ENCODE peak calls at places on chromosomes 13 and 19, in five cellular contexts. F is neural progenitor cell, S is fibroblast of pulmonary artery, J is osteocyte, M is B cell. V is an unnamed sample.

GRCh38 chr19:40274585-40275544 is 10.3 kb downstream of the AKT2 start:
- DNase-seq in J (no peak), S (no peak), M (peak; percentile 54), F (no peak), V (peak; percentile 81)

GRCh38 chr13:98098511-98098910 is 44.4 kb upstream of the FARP1 start:
- DNase-seq in M (no peak), F (no peak), S (peak; percentile 13), J (no peak), V (no peak)

GRCh38 chr19:18364826-18365528 is 21.0 kb upstream of the GDF15 start:
- DNase-seq in M (no peak), F (no peak), S (peak; percentile 100), J (no peak), V (no peak)

GRCh38 chr19:19642506-19643157 is 825 bp downstream of the GMIP start:
- DNase-seq in F (peak; percentile 26), S (no peak), J (no peak), M (no peak), V (peak; percentile 77)

GRCh38 chr13:110915874-110916670 is 1.2 kb upstream of the ANKRD10 start:
- DNase-seq in J (no peak), M (no peak), S (peak; percentile 73), F (no peak), V (no peak)

GRCh38 chr13:79477968-79478367 is 3.0 kb upstream of the NDFIP2 start:
- DNase-seq in J (no peak), M (no peak), S (no peak), F (peak; percentile 59), V (no peak)

GRCh38 chr19:38204728-38205127 is 19.3 kb downstream of the DPF1 start:
- DNase-seq in S (no peak), J (no peak), M (no peak), F (no peak), V (no peak)

GRCh38 chr13:87444135-87444534 is 227.0 kb upstream of the SLITRK5 start:
- DNase-seq in J (no peak), M (no peak), S (no peak), F (no peak), V (no peak)

GRCh38 chr19:3655402-3656072 is 28.9 kb upstream of the CACTIN start:
- DNase-seq in M (peak; percentile 38), J (peak; percentile 90), S (peak; percentile 85), F (no peak), V (no peak)

GRCh38 chr13:46736568-46736967 is 60.4 kb downstream of the ESD start:
- DNase-seq in F (no peak), J (no peak), M (no peak), S (no peak), V (no peak)

GRCh38 chr13:77859450-77859849 is 59.2 kb downstream of the EDNRB start:
- DNase-seq in F (no peak), S (peak; percentile 95), J (no peak), M (no peak), V (no peak)

GRCh38 chr13:71485913-71486312 is 381.1 kb downstream of the DACH1 start:
- DNase-seq in F (no peak), S (no peak), J (no peak), M (no peak), V (no peak)

GRCh38 chr13:80082396-80083096 is 258.4 kb downstream of the SPRY2 start:
- DNase-seq in F (no peak), M (no peak), S (peak; percentile 50), J (no peak), V (no peak)

GRCh38 chr19:51688665-51689571 is 4.2 kb upstream of the SPACA6 start:
- DNase-seq in J (peak; percentile 99), F (peak; percentile 91), M (no peak), S (peak; percentile 97), V (no peak)

GRCh38 chr19:17687141-17687856 is 855 bp downstream of the UNC13A start:
- DNase-seq in S (no peak), M (no peak), J (no peak), F (peak; percentile 37), V (no peak)

GRCh38 chr13:101893021-101893420 is 440.5 kb downstream of the ITGBL1 start:
- DNase-seq in M (no peak), F (no peak), S (no peak), J (no peak), V (no peak)

GRCh38 chr13:74087304-74087703 is 46.9 kb downstream of the KLF12 start:
- DNase-seq in S (no peak), F (no peak), J (no peak), M (no peak), V (no peak)

GRCh38 chr19:4556574-4557185 is 2.8 kb downstream of the SEMA6B start:
- DNase-seq in J (no peak), F (peak; percentile 48), S (no peak), M (no peak), V (peak; percentile 67)

GRCh38 chr19:54460230-54461005 is 3.2 kb downstream of the LENG9 start:
- DNase-seq in M (no peak), S (no peak), J (no peak), F (no peak), V (no peak)

GRCh38 chr19:3065675-3066357 is 3.5 kb upstream of the TLE5 start:
- DNase-seq in M (peak; percentile 69), S (no peak), J (no peak), F (no peak), V (peak; percentile 81)

GRCh38 chr13:51636349-51636890 is 52.2 kb downstream of the WDFY2 start:
- DNase-seq in S (no peak), J (no peak), F (no peak), M (no peak), V (no peak)

GRCh38 chr19:13969897-13970296 is 17.6 kb downstream of the DCAF15 start:
- DNase-seq in M (no peak), S (no peak), F (no peak), J (no peak), V (no peak)

GRCh38 chr13:26202365-26202972 is 19.6 kb downstream of the RNF6 start:
- DNase-seq in M (no peak), F (no peak), S (peak; percentile 41), J (no peak), V (no peak)

GRCh38 chr13:77516342-77516789 is 19.1 kb upstream of the SCEL start:
- DNase-seq in J (no peak), F (no peak), M (no peak), S (peak; percentile 53), V (no peak)

GRCh38 chr13:40139896-40140520 is 484.5 kb downstream of the COG6 start:
- DNase-seq in M (no peak), F (no peak), S (peak; percentile 49), J (no peak), V (no peak)

GRCh38 chr13:27110056-27110746 is 61.4 kb downstream of the USP12 start:
- DNase-seq in F (no peak), J (no peak), M (no peak), S (no peak), V (no peak)

GRCh38 chr19:16113727-16114126 is 2.0 kb downstream of the RAB8A start:
- DNase-seq in S (no peak), M (no peak), J (no peak), F (no peak), V (no peak)

GRCh38 chr13:44870456-44870929 is 118.8 kb downstream of the NUFIP1 start:
- DNase-seq in S (no peak), F (no peak), M (no peak), J (no peak), V (no peak)

GRCh38 chr13:21799671-21800070 is 128.8 kb downstream of the FGF9 start:
- DNase-seq in J (no peak), S (no peak), F (no peak), M (no peak), V (no peak)

GRCh38 chr13:49374585-49375290 is 69.1 kb downstream of the CAB39L start:
- DNase-seq in S (peak; percentile 70), F (no peak), J (no peak), M (no peak), V (peak; percentile 21)

GRCh38 chr13:95307507-95307906 is 6.3 kb upstream of the ABCC4 start:
- DNase-seq in S (no peak), J (no peak), F (no peak), M (no peak), V (no peak)

GRCh38 chr13:26480246-26480855 is 77.1 kb upstream of the WASF3 start:
- DNase-seq in F (no peak), S (peak; percentile 21), J (no peak), M (no peak), V (no peak)

GRCh38 chr13:25330541-25330940 is 29.1 kb downstream of the NUP58 start:
- DNase-seq in F (no peak), M (no peak), S (peak; percentile 19), J (no peak), V (no peak)

DNA sequence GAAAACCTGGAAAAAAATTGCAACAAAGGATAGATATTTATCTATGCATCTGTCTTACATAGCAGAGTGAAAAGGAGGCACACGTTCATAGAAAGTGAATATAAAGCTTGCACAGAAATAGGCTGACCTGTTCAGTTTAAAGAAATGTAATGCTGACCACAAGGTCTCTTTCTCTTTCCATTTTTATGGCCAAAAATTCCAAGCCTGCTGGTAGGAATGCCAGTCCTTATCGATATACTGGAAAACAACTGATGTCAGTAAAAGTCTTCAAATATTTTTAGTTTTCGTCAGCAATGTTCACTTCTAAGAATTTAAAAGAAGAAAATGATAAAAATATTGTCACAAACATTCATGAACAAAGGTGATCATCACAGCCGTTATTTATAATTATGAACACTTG is 59.0 kb upstream of the MCF2L start:
- DNase-seq in S (no peak), M (no peak), J (no peak), F (no peak), V (no peak)
- TF ChIP-seq CTCF in S (no peak), M (no peak), J (no peak), F (no peak), V (no peak)

DNA sequence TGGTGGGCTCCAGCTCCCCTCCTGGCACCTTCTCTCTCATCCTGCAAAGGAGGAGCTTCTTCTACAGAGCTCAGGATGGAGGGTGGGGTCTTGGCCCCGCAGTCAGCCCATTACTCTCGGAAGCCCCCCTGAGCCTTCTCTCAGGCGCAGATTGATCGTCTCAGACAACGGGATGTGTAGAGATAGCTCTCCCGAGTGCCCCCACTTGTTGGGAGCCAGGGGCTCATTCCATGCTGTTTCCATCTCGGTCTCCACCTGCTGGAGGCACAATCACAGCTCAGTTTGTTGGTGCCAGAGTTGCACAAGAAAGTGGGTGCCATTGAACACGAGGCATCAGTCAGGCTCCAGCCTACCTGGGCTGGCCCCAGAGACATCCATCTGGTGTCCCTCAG is 3.6 kb upstream of the ZNF135 start:
- DNase-seq in J (no peak), F (no peak), M (no peak), S (no peak), V (peak; percentile 20)
- TF ChIP-seq CTCF in J (no peak), F (no peak), M (no peak), S (no peak), V (no peak)

DNA sequence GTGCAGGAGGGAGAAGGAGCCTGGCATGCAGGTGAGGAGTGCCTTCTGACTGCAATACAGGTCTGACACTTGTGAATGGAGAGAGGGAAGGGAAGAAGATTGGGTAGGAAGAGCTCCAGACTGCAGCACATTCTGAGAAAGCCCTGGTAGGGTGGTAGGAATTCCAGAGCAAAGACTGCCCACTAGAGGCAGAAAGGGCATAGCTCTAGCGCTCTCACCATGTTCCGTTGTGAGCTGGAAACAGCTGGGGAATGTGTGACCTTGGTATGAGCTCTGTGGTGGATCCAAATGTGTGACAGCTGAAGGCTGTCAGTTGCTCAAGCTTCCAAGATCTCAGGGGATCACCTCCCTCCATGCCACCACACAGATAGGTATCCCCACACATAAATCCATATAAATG is 2.9 kb upstream of the MTUS2 start:
- DNase-seq in S (no peak), M (no peak), F (peak; percentile 35), J (no peak), V (no peak)
- TF ChIP-seq CTCF in S (no peak), M (no peak), F (peak; percentile 43), J (peak; percentile 31), V (no peak)

GRCh38 chr13:60679928-60680693 is 283.1 kb downstream of the TDRD3 start:
- DNase-seq in F (no peak), M (no peak), J (no peak), S (peak; percentile 2), V (no peak)
- TF ChIP-seq CTCF in F (no peak), M (no peak), J (no peak), S (no peak), V (no peak)

GRCh38 chr13:67224148-67224846 is 5.8 kb downstream of the PCDH9 start:
- DNase-seq in M (peak; percentile 82), J (no peak), F (peak; percentile 78), S (peak; percentile 92), V (no peak)
- TF ChIP-seq CTCF in M (peak; percentile 75), J (peak; percentile 84), F (peak; percentile 80), S (peak; percentile 65), V (peak; percentile 39)